ENCODE peak calls at places on chromosomes 12 and 14, in seven cellular contexts. One of them, this sample, is unnamed.

GRCh38 chr12:123106640-123107359 is 44.1 kb downstream of the PITPNM2 start:
- DNase-seq in ovary: no peak
- DNase-seq in pancreas: no peak
- DNase-seq in omental fat pad: no peak
- DNase-seq in activated CD8-positive, alpha-beta T cell treated with anti-CD3 and anti-CD28 coated beads for 36 hours: peak; percentile 90
- DNase-seq in neural crest cell: no peak
- DNase-seq in CD8-positive, alpha-beta T cell: no peak
- DNase-seq in this sample: peak; percentile 41

GRCh38 chr12:46209165-46209564 is 59.7 kb downstream of the SLC38A1 start:
- DNase-seq in omental fat pad: no peak
- DNase-seq in activated CD8-positive, alpha-beta T cell treated with anti-CD3 and anti-CD28 coated beads for 36 hours: no peak
- DNase-seq in ovary: no peak
- DNase-seq in pancreas: no peak
- DNase-seq in CD8-positive, alpha-beta T cell: no peak
- DNase-seq in neural crest cell: no peak
- DNase-seq in this sample: no peak

GRCh38 chr14:95585971-95586620 is 51.2 kb downstream of the GLRX5 start:
- DNase-seq in neural crest cell: no peak
- DNase-seq in ovary: no peak
- DNase-seq in omental fat pad: no peak
- DNase-seq in activated CD8-positive, alpha-beta T cell treated with anti-CD3 and anti-CD28 coated beads for 36 hours: no peak
- DNase-seq in pancreas: no peak
- DNase-seq in CD8-positive, alpha-beta T cell: no peak
- DNase-seq in this sample: no peak

GRCh38 chr12:71710276-71711125 is 24.6 kb downstream of the TMEM19 start:
- DNase-seq in neural crest cell: no peak
- DNase-seq in pancreas: no peak
- DNase-seq in omental fat pad: no peak
- DNase-seq in activated CD8-positive, alpha-beta T cell treated with anti-CD3 and anti-CD28 coated beads for 36 hours: no peak
- DNase-seq in ovary: no peak
- DNase-seq in CD8-positive, alpha-beta T cell: no peak
- DNase-seq in this sample: no peak

GRCh38 chr12:3122841-3123678 is 45.9 kb downstream of the TSPAN9 start:
- DNase-seq in activated CD8-positive, alpha-beta T cell treated with anti-CD3 and anti-CD28 coated beads for 36 hours: no peak
- DNase-seq in ovary: peak; percentile 51
- DNase-seq in neural crest cell: no peak
- DNase-seq in omental fat pad: no peak
- DNase-seq in CD8-positive, alpha-beta T cell: no peak
- DNase-seq in pancreas: no peak
- DNase-seq in this sample: no peak

GRCh38 chr14:24903337-24903736 is 146.6 kb downstream of the STXBP6 start:
- DNase-seq in omental fat pad: no peak
- DNase-seq in activated CD8-positive, alpha-beta T cell treated with anti-CD3 and anti-CD28 coated beads for 36 hours: no peak
- DNase-seq in CD8-positive, alpha-beta T cell: no peak
- DNase-seq in ovary: no peak
- DNase-seq in neural crest cell: no peak
- DNase-seq in pancreas: no peak
- DNase-seq in this sample: no peak

GRCh38 chr14:72917420-72917819 is 8.8 kb upstream of the DCAF4 start:
- DNase-seq in CD8-positive, alpha-beta T cell: no peak
- DNase-seq in pancreas: no peak
- DNase-seq in neural crest cell: no peak
- DNase-seq in ovary: no peak
- DNase-seq in activated CD8-positive, alpha-beta T cell treated with anti-CD3 and anti-CD28 coated beads for 36 hours: no peak
- DNase-seq in omental fat pad: no peak
- DNase-seq in this sample: no peak

GRCh38 chr12:97169922-97170321 is 262.9 kb downstream of the NEDD1 start:
- DNase-seq in pancreas: no peak
- DNase-seq in omental fat pad: no peak
- DNase-seq in ovary: no peak
- DNase-seq in neural crest cell: no peak
- DNase-seq in CD8-positive, alpha-beta T cell: no peak
- DNase-seq in activated CD8-positive, alpha-beta T cell treated with anti-CD3 and anti-CD28 coated beads for 36 hours: no peak
- DNase-seq in this sample: no peak

GRCh38 chr12:126506426-126507182 is 1441.4 kb downstream of the AACS start:
- DNase-seq in omental fat pad: no peak
- DNase-seq in activated CD8-positive, alpha-beta T cell treated with anti-CD3 and anti-CD28 coated beads for 36 hours: no peak
- DNase-seq in pancreas: no peak
- DNase-seq in CD8-positive, alpha-beta T cell: no peak
- DNase-seq in ovary: no peak
- DNase-seq in neural crest cell: no peak
- DNase-seq in this sample: no peak

GRCh38 chr12:1073652-1074051 is 82.6 kb downstream of the ERC1 start:
- DNase-seq in omental fat pad: no peak
- DNase-seq in neural crest cell: no peak
- DNase-seq in ovary: no peak
- DNase-seq in pancreas: no peak
- DNase-seq in CD8-positive, alpha-beta T cell: no peak
- DNase-seq in activated CD8-positive, alpha-beta T cell treated with anti-CD3 and anti-CD28 coated beads for 36 hours: no peak
- DNase-seq in this sample: no peak

GRCh38 chr12:40969796-40970195 is 218.3 kb upstream of the PDZRN4 start:
- DNase-seq in CD8-positive, alpha-beta T cell: no peak
- DNase-seq in pancreas: no peak
- DNase-seq in activated CD8-positive, alpha-beta T cell treated with anti-CD3 and anti-CD28 coated beads for 36 hours: no peak
- DNase-seq in neural crest cell: no peak
- DNase-seq in omental fat pad: no peak
- DNase-seq in ovary: no peak
- DNase-seq in this sample: no peak

GRCh38 chr14:100603341-100604125 is 16.3 kb upstream of the BEGAIN start:
- DNase-seq in pancreas: no peak
- DNase-seq in activated CD8-positive, alpha-beta T cell treated with anti-CD3 and anti-CD28 coated beads for 36 hours: no peak
- DNase-seq in omental fat pad: no peak
- DNase-seq in ovary: peak; percentile 8
- DNase-seq in CD8-positive, alpha-beta T cell: no peak
- DNase-seq in neural crest cell: no peak
- DNase-seq in this sample: no peak

GRCh38 chr12:4956054-4956453 is 46.3 kb downstream of the KCNA1 start:
- DNase-seq in CD8-positive, alpha-beta T cell: no peak
- DNase-seq in ovary: no peak
- DNase-seq in omental fat pad: no peak
- DNase-seq in neural crest cell: no peak
- DNase-seq in pancreas: no peak
- DNase-seq in activated CD8-positive, alpha-beta T cell treated with anti-CD3 and anti-CD28 coated beads for 36 hours: no peak
- DNase-seq in this sample: no peak

GRCh38 chr12:120515496-120515895 is 13.5 kb downstream of the COQ5 start:
- DNase-seq in pancreas: no peak
- DNase-seq in CD8-positive, alpha-beta T cell: no peak
- DNase-seq in neural crest cell: no peak
- DNase-seq in omental fat pad: no peak
- DNase-seq in ovary: no peak
- DNase-seq in activated CD8-positive, alpha-beta T cell treated with anti-CD3 and anti-CD28 coated beads for 36 hours: no peak
- DNase-seq in this sample: no peak

GRCh38 chr12:6701078-6701768 is 608 bp upstream of the PIANP start:
- DNase-seq in pancreas: no peak
- DNase-seq in omental fat pad: no peak
- DNase-seq in activated CD8-positive, alpha-beta T cell treated with anti-CD3 and anti-CD28 coated beads for 36 hours: no peak
- DNase-seq in ovary: no peak
- DNase-seq in neural crest cell: no peak
- DNase-seq in CD8-positive, alpha-beta T cell: no peak
- DNase-seq in this sample: no peak

GRCh38 chr14:29521526-29522137 is 406.0 kb downstream of the PRKD1 start:
- DNase-seq in ovary: no peak
- DNase-seq in activated CD8-positive, alpha-beta T cell treated with anti-CD3 and anti-CD28 coated beads for 36 hours: peak; percentile 9
- DNase-seq in omental fat pad: no peak
- DNase-seq in neural crest cell: no peak
- DNase-seq in CD8-positive, alpha-beta T cell: no peak
- DNase-seq in pancreas: no peak
- DNase-seq in this sample: no peak
- TF ChIP-seq CTCF in ovary: no peak
- TF ChIP-seq CTCF in activated CD8-positive, alpha-beta T cell treated with anti-CD3 and anti-CD28 coated beads for 36 hours: peak; percentile 30
- TF ChIP-seq CTCF in omental fat pad: no peak
- TF ChIP-seq CTCF in neural crest cell: peak; percentile 56
- TF ChIP-seq CTCF in CD8-positive, alpha-beta T cell: no peak
- TF ChIP-seq CTCF in pancreas: no peak
- TF ChIP-seq CTCF in this sample: no peak

GRCh38 chr14:59565112-59565511 is 11.5 kb downstream of the CCDC175 start:
- DNase-seq in omental fat pad: no peak
- DNase-seq in CD8-positive, alpha-beta T cell: no peak
- DNase-seq in activated CD8-positive, alpha-beta T cell treated with anti-CD3 and anti-CD28 coated beads for 36 hours: no peak
- DNase-seq in neural crest cell: no peak
- DNase-seq in ovary: no peak
- DNase-seq in pancreas: no peak
- DNase-seq in this sample: no peak

GRCh38 chr14:59566281-59566680 is 10.3 kb downstream of the CCDC175 start:
- DNase-seq in omental fat pad: no peak
- DNase-seq in CD8-positive, alpha-beta T cell: no peak
- DNase-seq in pancreas: no peak
- DNase-seq in activated CD8-positive, alpha-beta T cell treated with anti-CD3 and anti-CD28 coated beads for 36 hours: no peak
- DNase-seq in neural crest cell: no peak
- DNase-seq in ovary: no peak
- DNase-seq in this sample: no peak

GRCh38 chr14:59564356-59564755 is 12.3 kb downstream of the CCDC175 start:
- DNase-seq in CD8-positive, alpha-beta T cell: no peak
- DNase-seq in pancreas: no peak
- DNase-seq in activated CD8-positive, alpha-beta T cell treated with anti-CD3 and anti-CD28 coated beads for 36 hours: no peak
- DNase-seq in ovary: no peak
- DNase-seq in omental fat pad: no peak
- DNase-seq in neural crest cell: no peak
- DNase-seq in this sample: no peak

GRCh38 chr14:59566725-59567124 is 9.9 kb downstream of the CCDC175 start:
- DNase-seq in neural crest cell: no peak
- DNase-seq in pancreas: no peak
- DNase-seq in activated CD8-positive, alpha-beta T cell treated with anti-CD3 and anti-CD28 coated beads for 36 hours: no peak
- DNase-seq in omental fat pad: no peak
- DNase-seq in CD8-positive, alpha-beta T cell: no peak
- DNase-seq in ovary: no peak
- DNase-seq in this sample: no peak

DNA sequence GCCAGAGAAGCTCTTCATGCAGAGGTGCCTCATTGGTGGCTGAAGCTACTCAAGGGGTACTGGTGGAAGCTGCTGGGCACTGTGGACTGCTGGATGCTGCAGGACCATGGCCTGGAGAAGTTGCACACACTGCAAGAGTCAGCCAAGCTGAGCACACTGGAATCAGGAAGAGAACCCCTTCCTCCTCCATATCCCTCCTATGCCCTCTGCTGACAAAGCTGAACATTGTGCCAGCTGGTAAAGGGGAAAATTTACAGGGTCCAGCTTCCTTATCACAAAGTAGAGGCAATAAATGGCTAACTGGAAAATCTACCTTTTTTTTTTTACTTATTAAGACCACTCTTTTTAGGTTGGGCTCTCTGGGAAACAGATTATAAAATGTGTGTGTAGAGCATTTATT is 6.5 kb downstream of the CCDC175 start:
- DNase-seq in omental fat pad: no peak
- DNase-seq in pancreas: no peak
- DNase-seq in ovary: no peak
- DNase-seq in neural crest cell: no peak
- DNase-seq in activated CD8-positive, alpha-beta T cell treated with anti-CD3 and anti-CD28 coated beads for 36 hours: no peak
- DNase-seq in CD8-positive, alpha-beta T cell: no peak
- DNase-seq in this sample: no peak
- TF ChIP-seq CTCF in omental fat pad: no peak
- TF ChIP-seq CTCF in pancreas: no peak
- TF ChIP-seq CTCF in ovary: no peak
- TF ChIP-seq CTCF in neural crest cell: no peak
- TF ChIP-seq CTCF in activated CD8-positive, alpha-beta T cell treated with anti-CD3 and anti-CD28 coated beads for 36 hours: no peak
- TF ChIP-seq CTCF in CD8-positive, alpha-beta T cell: no peak
- TF ChIP-seq CTCF in this sample: no peak

DNA sequence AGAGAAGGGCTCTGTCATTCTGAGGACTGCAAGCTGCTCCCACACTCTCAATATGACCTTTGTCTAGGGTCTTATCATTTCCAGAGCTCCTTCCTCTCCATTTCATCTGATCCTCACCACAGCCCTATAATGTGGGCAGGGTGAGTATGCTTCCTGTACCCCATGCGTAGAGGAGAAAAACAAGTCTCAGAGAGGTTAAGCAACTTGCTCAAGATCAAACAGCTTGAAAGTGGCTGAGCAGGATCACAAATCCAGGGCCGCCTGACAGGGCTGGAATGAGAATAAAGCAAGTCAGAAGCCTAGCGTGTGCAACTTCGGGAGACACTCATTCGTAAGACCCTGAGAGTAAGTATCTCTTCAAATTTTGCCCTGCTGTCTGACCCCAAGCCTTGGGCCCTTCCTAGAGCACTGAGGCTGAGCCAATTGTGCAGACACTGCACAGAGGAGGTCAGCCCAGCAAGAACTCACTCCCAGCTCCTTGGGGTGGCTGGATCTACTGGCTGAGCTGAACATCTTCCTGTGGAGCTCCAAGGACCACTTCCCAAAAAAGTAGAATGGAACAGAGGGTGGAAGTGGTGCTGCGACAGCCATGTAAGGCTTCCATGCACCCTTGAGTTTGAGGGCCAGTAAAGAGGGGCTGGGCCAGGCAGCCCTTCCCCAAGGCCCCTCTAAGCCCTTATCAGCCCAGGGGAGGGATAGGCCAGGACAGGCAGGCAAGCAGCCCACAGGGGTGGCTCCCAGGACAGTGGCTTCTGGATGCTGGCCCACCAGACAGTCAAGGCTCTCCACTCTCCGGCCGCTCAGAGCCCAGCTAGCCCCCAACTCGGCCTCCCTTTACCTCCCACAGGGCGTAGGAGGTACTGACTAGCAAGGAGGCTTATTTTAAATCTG is 10.5 kb downstream of the ZFP36L1 start:
- DNase-seq in ovary: no peak
- DNase-seq in CD8-positive, alpha-beta T cell: no peak
- DNase-seq in pancreas: no peak
- DNase-seq in omental fat pad: no peak
- DNase-seq in activated CD8-positive, alpha-beta T cell treated with anti-CD3 and anti-CD28 coated beads for 36 hours: peak; percentile 88
- DNase-seq in neural crest cell: no peak
- DNase-seq in this sample: no peak
- TF ChIP-seq CTCF in ovary: no peak
- TF ChIP-seq CTCF in CD8-positive, alpha-beta T cell: no peak
- TF ChIP-seq CTCF in pancreas: no peak
- TF ChIP-seq CTCF in omental fat pad: no peak
- TF ChIP-seq CTCF in activated CD8-positive, alpha-beta T cell treated with anti-CD3 and anti-CD28 coated beads for 36 hours: no peak
- TF ChIP-seq CTCF in neural crest cell: peak; percentile 37
- TF ChIP-seq CTCF in this sample: no peak

GRCh38 chr12:100404769-100405407 is 48.0 kb downstream of the SLC17A8 start:
- DNase-seq in ovary: no peak
- DNase-seq in activated CD8-positive, alpha-beta T cell treated with anti-CD3 and anti-CD28 coated beads for 36 hours: peak; percentile 67
- DNase-seq in neural crest cell: peak; percentile 55
- DNase-seq in CD8-positive, alpha-beta T cell: no peak
- DNase-seq in pancreas: peak; percentile 33
- DNase-seq in omental fat pad: no peak
- DNase-seq in this sample: no peak
- TF ChIP-seq CTCF in ovary: no peak
- TF ChIP-seq CTCF in activated CD8-positive, alpha-beta T cell treated with anti-CD3 and anti-CD28 coated beads for 36 hours: peak; percentile 68
- TF ChIP-seq CTCF in neural crest cell: peak; percentile 65
- TF ChIP-seq CTCF in CD8-positive, alpha-beta T cell: no peak
- TF ChIP-seq CTCF in pancreas: peak; percentile 45
- TF ChIP-seq CTCF in omental fat pad: no peak
- TF ChIP-seq CTCF in this sample: no peak

This sample was measured in natural killer cell.